ENCODE peak calls at places on chromosome 2, in four cellular contexts. Q is IMR-90, X is A549, U is K562. Z is an unnamed sample.

GRCh38 chr2:70111752-70112591 is 24.7 kb downstream of the PCBP1 start:
- DNase-seq in X (no peak), Q (peak), U (peak), Z (no peak)

GRCh38 chr2:42663106-42663755 is 94.8 kb downstream of the MTA3 start:
- DNase-seq in X (peak), U (peak), Q (peak), Z (peak)

GRCh38 chr2:126766295-126766694 is 110.3 kb downstream of the GYPC start:
- DNase-seq in Q (no peak), U (no peak), X (no peak), Z (no peak)

GRCh38 chr2:144364988-144365738 is 154.8 kb downstream of the ZEB2 start:
- DNase-seq in U (peak), X (no peak), Q (peak), Z (no peak)

GRCh38 chr2:47602996-47603395 is 179.9 kb upstream of the MSH6 start:
- DNase-seq in U (no peak), Q (peak), X (peak), Z (no peak)

GRCh38 chr2:142142595-142142994 is 11.8 kb upstream of the LRP1B start:
- DNase-seq in U (no peak), X (no peak), Q (no peak), Z (no peak)

GRCh38 chr2:69789762-69790600 is 39.5 kb upstream of the GMCL1 start:
- DNase-seq in U (no peak), Q (peak), X (no peak), Z (no peak)

GRCh38 chr2:176753752-176754474 is 458.7 kb upstream of the HNRNPA3 start:
- DNase-seq in Q (no peak), X (no peak), U (no peak), Z (no peak)

GRCh38 chr2:1233280-1233679 is 180.0 kb upstream of the TPO start:
- DNase-seq in X (no peak), U (no peak), Q (no peak), Z (no peak)

GRCh38 chr2:100921685-100922161 is 80.4 kb upstream of the RPL31 start:
- DNase-seq in U (peak), X (no peak), Q (peak), Z (no peak)

DNA sequence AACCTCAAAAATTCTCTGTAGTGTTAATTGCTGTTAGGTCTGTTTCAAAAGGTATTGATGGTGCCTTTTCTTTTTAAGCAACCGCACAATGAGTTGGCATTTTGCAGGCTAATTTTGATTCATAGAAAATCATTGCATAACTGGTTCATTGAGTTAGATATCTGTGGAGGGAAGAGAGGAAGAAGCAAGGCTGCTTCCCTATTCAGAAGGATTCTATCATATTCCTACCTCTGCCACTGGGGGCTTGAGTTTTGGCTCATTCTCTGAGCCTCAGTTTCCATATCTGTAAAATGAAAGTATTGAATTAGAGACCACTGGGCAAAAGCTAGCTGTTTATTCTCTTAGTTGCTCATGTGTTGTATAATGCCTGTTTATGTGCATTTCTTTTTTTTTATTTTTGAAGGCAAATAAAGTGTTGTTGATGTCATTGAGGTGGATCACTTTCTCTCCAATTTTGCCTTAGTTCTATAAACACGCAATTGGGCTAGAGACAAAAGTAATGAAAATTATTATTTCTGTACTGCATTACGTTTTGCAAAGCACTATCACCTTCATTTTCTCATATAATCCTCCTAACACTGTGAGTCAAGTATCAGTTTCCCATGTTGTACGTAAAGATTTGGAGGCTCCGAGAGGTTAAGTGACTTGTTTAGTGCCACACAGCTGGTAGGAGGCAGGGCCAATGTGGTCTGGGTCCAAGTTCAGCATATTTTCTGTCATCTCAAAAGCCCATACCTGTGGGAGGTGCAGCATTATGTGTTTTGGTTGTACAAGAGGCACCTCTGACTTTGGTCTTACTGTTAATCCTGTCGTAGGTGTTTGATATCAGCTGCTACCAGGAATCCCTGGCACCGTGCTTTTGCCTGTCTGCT is 5.9 kb downstream of the TRIB2 start:
- DNase-seq in U (no peak), Q (no peak), X (no peak), Z (no peak)
- TF ChIP-seq BHLHE40 in U (no peak), Q (no peak), X (no peak), Z (no peak)

DNA sequence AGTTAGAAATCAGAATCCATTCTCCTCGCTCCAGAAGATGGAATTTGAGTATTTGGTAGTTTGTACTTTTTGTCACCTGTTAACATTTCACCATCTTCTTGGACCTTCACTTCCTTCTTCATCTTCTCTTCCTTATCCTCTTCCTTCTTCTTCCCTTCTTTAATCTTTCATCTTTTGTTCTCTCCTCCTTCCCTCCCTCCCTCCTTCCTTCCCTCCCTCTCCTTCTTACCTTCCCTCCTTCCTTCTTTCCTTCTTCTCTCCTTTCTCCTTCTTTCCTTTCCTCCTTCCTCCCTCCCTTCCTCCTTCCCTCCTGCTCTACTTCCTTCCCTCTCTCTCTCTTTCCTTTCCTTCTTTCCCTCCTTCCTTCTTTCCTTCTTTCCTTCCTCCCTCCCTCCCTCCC is 31.1 kb upstream of the LTBP1 start:
- DNase-seq in X (no peak), U (no peak), Q (no peak), Z (no peak)
- TF ChIP-seq BHLHE40 in X (no peak), U (no peak), Q (no peak), Z (no peak)

DNA sequence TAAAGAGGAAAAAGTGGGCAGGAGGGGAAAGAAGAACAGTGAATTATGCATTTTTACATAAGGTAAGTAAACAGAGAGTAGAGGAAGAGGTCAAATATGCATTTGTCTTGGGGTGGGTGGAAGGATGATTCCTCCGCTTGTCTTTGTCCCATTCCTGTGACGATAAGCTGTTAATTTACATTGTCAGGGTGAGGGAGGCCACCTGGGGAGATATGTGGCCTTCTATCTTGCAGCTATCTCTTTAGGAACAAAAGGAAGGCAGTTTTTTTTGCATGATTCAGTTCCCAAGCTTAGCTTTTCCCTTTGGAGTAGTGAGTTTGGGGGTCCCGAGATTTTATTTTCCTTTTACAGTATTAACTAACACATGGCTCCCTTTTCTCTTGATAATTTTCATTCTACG is 2.2 kb upstream of the INPP4A start:
- DNase-seq in U (no peak), X (no peak), Q (no peak), Z (no peak)
- TF ChIP-seq BHLHE40 in U (no peak), X (no peak), Q (no peak), Z (no peak)

GRCh38 chr2:111662771-111663470 is 221.1 kb downstream of the ANAPC1 start:
- DNase-seq in X (no peak), Q (peak), U (no peak), Z (no peak)
- TF ChIP-seq BHLHE40 in X (no peak), Q (no peak), U (no peak), Z (no peak)

DNA sequence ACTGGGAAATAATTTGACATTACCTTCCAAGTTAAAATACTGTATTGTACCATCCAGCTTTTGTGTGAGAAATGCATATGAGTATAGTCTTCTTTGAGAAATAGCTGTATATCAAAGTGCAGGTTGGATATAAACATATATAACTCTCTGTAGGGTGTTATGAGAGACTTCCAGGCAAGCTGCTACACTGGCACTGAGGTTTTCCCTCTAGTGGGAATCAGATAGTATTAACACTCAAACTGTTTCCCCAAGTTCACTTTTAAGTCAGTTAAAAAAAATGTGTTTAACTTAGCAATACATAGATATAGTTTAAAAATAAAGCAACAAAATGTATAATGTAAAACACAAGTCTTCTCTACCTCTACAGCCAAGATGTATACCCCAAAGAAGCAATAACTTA is 368.4 kb upstream of the SLC8A1 start:
- DNase-seq in Q (peak), U (no peak), X (no peak), Z (no peak)
- TF ChIP-seq BHLHE40 in Q (no peak), U (no peak), X (no peak), Z (no peak)